ENCODE peak calls at places on chromosomes 13 and 19, in nine cellular contexts. N, T, L, X, H, O, P, C and M are unnamed samples.

GRCh38 chr19:56566904-56567273 is 379 bp upstream of the ZNF470 start:
- DNase-seq in X (peak; percentile 31), L (no peak), P (no peak), T (no peak), O (peak; percentile 57), H (peak; percentile 23), C (peak; percentile 37), N (no peak), M (no peak)

GRCh38 chr13:31930901-31931522 is 100.6 kb upstream of the FRY start:
- DNase-seq in T (peak; percentile 10), P (no peak), L (no peak), O (no peak), C (peak; percentile 24), X (no peak), N (no peak), H (no peak), M (no peak)

GRCh38 chr19:6126335-6126974 is 9.0 kb upstream of the ACSBG2 start:
- DNase-seq in X (no peak), H (no peak), N (no peak), O (peak; percentile 84), L (no peak), C (no peak), P (no peak), T (peak; percentile 65), M (peak; percentile 32)

GRCh38 chr13:109401307-109401706 is 385.1 kb downstream of the IRS2 start:
- DNase-seq in L (no peak), H (no peak), T (no peak), X (no peak), C (no peak), O (no peak), P (no peak), N (no peak), M (no peak)

GRCh38 chr13:111115051-111115840 is at the start of gene ARHGEF7:
- DNase-seq in L (no peak), P (no peak), H (no peak), N (no peak), T (no peak), C (no peak), O (no peak), X (no peak), M (no peak)

GRCh38 chr13:83980322-83980721 is 98.0 kb upstream of the SLITRK1 start:
- DNase-seq in H (no peak), O (no peak), C (no peak), X (no peak), N (no peak), P (no peak), L (no peak), T (no peak), M (no peak)

GRCh38 chr13:46515793-46516192 is 37.2 kb upstream of the LRCH1 start:
- DNase-seq in T (no peak), P (no peak), L (no peak), X (no peak), H (no peak), C (no peak), O (no peak), N (no peak), M (no peak)

GRCh38 chr13:85367887-85368286 is 431.3 kb downstream of the SLITRK6 start:
- DNase-seq in N (no peak), X (no peak), C (no peak), T (no peak), P (no peak), O (peak; percentile 30), L (no peak), H (no peak), M (no peak)

GRCh38 chr19:56866563-56866962 is 26.0 kb upstream of the PEG3 start:
- DNase-seq in X (no peak), T (no peak), C (no peak), O (no peak), P (no peak), H (no peak), N (no peak), L (no peak), M (no peak)

GRCh38 chr13:30388401-30389283 is 33.7 kb upstream of the UBE2L5 start:
- DNase-seq in X (no peak), L (no peak), C (no peak), H (no peak), P (no peak), T (no peak), O (no peak), N (no peak), M (peak; percentile 48)

GRCh38 chr13:106961219-106961618 is 393.3 kb upstream of the ARGLU1 start:
- DNase-seq in H (no peak), T (no peak), L (no peak), P (no peak), O (no peak), N (no peak), C (no peak), X (no peak), M (no peak)

GRCh38 chr19:16040642-16041041 is 35.7 kb upstream of the TPM4 start:
- DNase-seq in L (no peak), O (no peak), H (no peak), T (no peak), P (no peak), C (no peak), N (no peak), X (no peak), M (peak; percentile 18)

GRCh38 chr19:831407-832369 is 4.1 kb downstream of the AZU1 start:
- DNase-seq in L (no peak), O (no peak), X (no peak), H (no peak), C (no peak), T (no peak), N (no peak), P (no peak), M (no peak)

GRCh38 chr19:6125571-6125989 is 9.9 kb upstream of the ACSBG2 start:
- DNase-seq in C (peak; percentile 67), X (peak; percentile 22), N (peak; percentile 46), O (peak; percentile 86), T (peak; percentile 81), P (peak; percentile 26), H (peak; percentile 38), L (no peak), M (peak; percentile 64)

GRCh38 chr19:2015611-2015950 is at the start of gene BTBD2:
- DNase-seq in H (peak; percentile 64), L (no peak), O (peak; percentile 88), C (peak; percentile 57), P (peak; percentile 52), N (peak; percentile 38), X (peak; percentile 41), T (peak; percentile 50), M (peak; percentile 60)

GRCh38 chr19:50046649-50047503 is 21.1 kb downstream of the ZNF473 start:
- DNase-seq in T (no peak), X (peak; percentile 39), H (peak; percentile 10), O (peak; percentile 72), N (peak; percentile 49), C (peak; percentile 66), P (peak; percentile 25), L (peak; percentile 26), M (no peak)